ENCODE peak calls at places on chromosomes 2 and 18, in ten cellular contexts. One of them, this sample, is unnamed.

GRCh38 chr18:9539283-9539682 is 64.0 kb downstream of the RALBP1 start:
- DNase-seq in DMS53: no peak
- DNase-seq in NK-92 treated with Interleukin-12 subunit alpha and Interleukin-12 subunit beta, amount 100 ng/mL, for 24 hours: no peak
- DNase-seq in amniotic stem cell: peak; percentile 46
- DNase-seq in left ventricle myocardium superior: no peak
- DNase-seq in WTC11: no peak
- DNase-seq in activated effector memory CD4-positive, alpha-beta T cell treated with anti-CD3 and anti-CD28 coated beads, Interleukin-2, amount 50 U/mL, for 16 hours: no peak
- DNase-seq in spleen: no peak
- DNase-seq in naive thymus-derived CD4-positive, alpha-beta T cell: no peak
- DNase-seq in Jurkat, Clone E6-1: no peak
- DNase-seq in this sample: no peak

GRCh38 chr18:35376742-35377695 is at the start of gene ZNF396:
- DNase-seq in left ventricle myocardium superior: peak; percentile 91
- DNase-seq in WTC11: peak; percentile 90
- DNase-seq in NK-92 treated with Interleukin-12 subunit alpha and Interleukin-12 subunit beta, amount 100 ng/mL, for 24 hours: no peak
- DNase-seq in activated effector memory CD4-positive, alpha-beta T cell treated with anti-CD3 and anti-CD28 coated beads, Interleukin-2, amount 50 U/mL, for 16 hours: peak; percentile 89
- DNase-seq in amniotic stem cell: no peak
- DNase-seq in DMS53: peak; percentile 94
- DNase-seq in naive thymus-derived CD4-positive, alpha-beta T cell: peak; percentile 56
- DNase-seq in Jurkat, Clone E6-1: peak; percentile 38
- DNase-seq in spleen: peak; percentile 95
- DNase-seq in this sample: peak; percentile 95

GRCh38 chr2:112818094-112818902 is 18.3 kb downstream of the IL1B start:
- DNase-seq in activated effector memory CD4-positive, alpha-beta T cell treated with anti-CD3 and anti-CD28 coated beads, Interleukin-2, amount 50 U/mL, for 16 hours: no peak
- DNase-seq in WTC11: no peak
- DNase-seq in NK-92 treated with Interleukin-12 subunit alpha and Interleukin-12 subunit beta, amount 100 ng/mL, for 24 hours: no peak
- DNase-seq in spleen: no peak
- DNase-seq in amniotic stem cell: no peak
- DNase-seq in DMS53: no peak
- DNase-seq in Jurkat, Clone E6-1: no peak
- DNase-seq in left ventricle myocardium superior: no peak
- DNase-seq in naive thymus-derived CD4-positive, alpha-beta T cell: no peak
- DNase-seq in this sample: no peak

GRCh38 chr18:44627245-44627644 is 53.4 kb upstream of the SETBP1 start:
- DNase-seq in DMS53: peak; percentile 32
- DNase-seq in WTC11: no peak
- DNase-seq in Jurkat, Clone E6-1: no peak
- DNase-seq in spleen: no peak
- DNase-seq in amniotic stem cell: no peak
- DNase-seq in left ventricle myocardium superior: no peak
- DNase-seq in naive thymus-derived CD4-positive, alpha-beta T cell: no peak
- DNase-seq in activated effector memory CD4-positive, alpha-beta T cell treated with anti-CD3 and anti-CD28 coated beads, Interleukin-2, amount 50 U/mL, for 16 hours: no peak
- DNase-seq in NK-92 treated with Interleukin-12 subunit alpha and Interleukin-12 subunit beta, amount 100 ng/mL, for 24 hours: no peak
- DNase-seq in this sample: no peak

GRCh38 chr2:211033765-211034164 is 477.4 kb downstream of the CPS1 start:
- DNase-seq in amniotic stem cell: no peak
- DNase-seq in activated effector memory CD4-positive, alpha-beta T cell treated with anti-CD3 and anti-CD28 coated beads, Interleukin-2, amount 50 U/mL, for 16 hours: no peak
- DNase-seq in DMS53: peak; percentile 59
- DNase-seq in left ventricle myocardium superior: no peak
- DNase-seq in Jurkat, Clone E6-1: no peak
- DNase-seq in naive thymus-derived CD4-positive, alpha-beta T cell: no peak
- DNase-seq in NK-92 treated with Interleukin-12 subunit alpha and Interleukin-12 subunit beta, amount 100 ng/mL, for 24 hours: no peak
- DNase-seq in spleen: no peak
- DNase-seq in WTC11: no peak
- DNase-seq in this sample: no peak

GRCh38 chr2:241359481-241360045 is 3.5 kb downstream of the FARP2 start:
- DNase-seq in Jurkat, Clone E6-1: no peak
- DNase-seq in naive thymus-derived CD4-positive, alpha-beta T cell: no peak
- DNase-seq in spleen: no peak
- DNase-seq in NK-92 treated with Interleukin-12 subunit alpha and Interleukin-12 subunit beta, amount 100 ng/mL, for 24 hours: no peak
- DNase-seq in amniotic stem cell: no peak
- DNase-seq in activated effector memory CD4-positive, alpha-beta T cell treated with anti-CD3 and anti-CD28 coated beads, Interleukin-2, amount 50 U/mL, for 16 hours: no peak
- DNase-seq in left ventricle myocardium superior: no peak
- DNase-seq in WTC11: no peak
- DNase-seq in DMS53: no peak
- DNase-seq in this sample: no peak

GRCh38 chr2:156394033-156394741 is 42.0 kb upstream of the GPD2 start:
- DNase-seq in Jurkat, Clone E6-1: no peak
- DNase-seq in NK-92 treated with Interleukin-12 subunit alpha and Interleukin-12 subunit beta, amount 100 ng/mL, for 24 hours: no peak
- DNase-seq in spleen: no peak
- DNase-seq in naive thymus-derived CD4-positive, alpha-beta T cell: no peak
- DNase-seq in activated effector memory CD4-positive, alpha-beta T cell treated with anti-CD3 and anti-CD28 coated beads, Interleukin-2, amount 50 U/mL, for 16 hours: no peak
- DNase-seq in left ventricle myocardium superior: no peak
- DNase-seq in WTC11: no peak
- DNase-seq in DMS53: no peak
- DNase-seq in amniotic stem cell: no peak
- DNase-seq in this sample: no peak

GRCh38 chr2:20223345-20224190 is 1.4 kb downstream of the SDC1 start:
- DNase-seq in spleen: peak; percentile 81
- DNase-seq in left ventricle myocardium superior: peak; percentile 65
- DNase-seq in DMS53: peak; percentile 73
- DNase-seq in Jurkat, Clone E6-1: no peak
- DNase-seq in NK-92 treated with Interleukin-12 subunit alpha and Interleukin-12 subunit beta, amount 100 ng/mL, for 24 hours: no peak
- DNase-seq in amniotic stem cell: no peak
- DNase-seq in naive thymus-derived CD4-positive, alpha-beta T cell: no peak
- DNase-seq in activated effector memory CD4-positive, alpha-beta T cell treated with anti-CD3 and anti-CD28 coated beads, Interleukin-2, amount 50 U/mL, for 16 hours: no peak
- DNase-seq in WTC11: peak; percentile 46
- DNase-seq in this sample: peak; percentile 76

GRCh38 chr18:32930695-32931301 is 158.0 kb upstream of the KLHL14 start:
- DNase-seq in DMS53: peak; percentile 87
- DNase-seq in Jurkat, Clone E6-1: peak; percentile 35
- DNase-seq in left ventricle myocardium superior: no peak
- DNase-seq in NK-92 treated with Interleukin-12 subunit alpha and Interleukin-12 subunit beta, amount 100 ng/mL, for 24 hours: no peak
- DNase-seq in WTC11: no peak
- DNase-seq in activated effector memory CD4-positive, alpha-beta T cell treated with anti-CD3 and anti-CD28 coated beads, Interleukin-2, amount 50 U/mL, for 16 hours: no peak
- DNase-seq in naive thymus-derived CD4-positive, alpha-beta T cell: no peak
- DNase-seq in amniotic stem cell: peak; percentile 24
- DNase-seq in spleen: no peak
- DNase-seq in this sample: no peak

This sample was measured in upper lobe of right lung.